ENCODE peak calls at places on chromosomes 16 and 17, in five cellular contexts. One of them, this sample, is unnamed.

GRCh38 chr16:25108054-25108453 is 3.5 kb upstream of the LCMT1 start:
- DNase-seq in thoracic aorta: no peak
- DNase-seq in stimulated activated CD4-positive, alpha-beta T cell treated with anti-CD3 and anti-CD28 coated beads, Interleukin-2, amount 100 ng/mL, for 48 hours: no peak
- DNase-seq in activated CD4-positive, alpha-beta T cell treated with anti-CD3 and anti-CD28 coated beads, Interleukin-2, amount 50 U/mL, for 48 hours: peak; percentile 32
- DNase-seq in BJ: no peak
- DNase-seq in this sample: no peak

GRCh38 chr17:38435795-38436194 is 7.5 kb downstream of the ARHGAP23 start:
- DNase-seq in BJ: no peak
- DNase-seq in stimulated activated CD4-positive, alpha-beta T cell treated with anti-CD3 and anti-CD28 coated beads, Interleukin-2, amount 100 ng/mL, for 48 hours: no peak
- DNase-seq in activated CD4-positive, alpha-beta T cell treated with anti-CD3 and anti-CD28 coated beads, Interleukin-2, amount 50 U/mL, for 48 hours: no peak
- DNase-seq in thoracic aorta: no peak
- DNase-seq in this sample: no peak

GRCh38 chr17:17849147-17849820 is 12.5 kb upstream of the SREBF1 start:
- DNase-seq in stimulated activated CD4-positive, alpha-beta T cell treated with anti-CD3 and anti-CD28 coated beads, Interleukin-2, amount 100 ng/mL, for 48 hours: peak; percentile 80
- DNase-seq in BJ: no peak
- DNase-seq in thoracic aorta: peak; percentile 35
- DNase-seq in activated CD4-positive, alpha-beta T cell treated with anti-CD3 and anti-CD28 coated beads, Interleukin-2, amount 50 U/mL, for 48 hours: peak; percentile 92
- DNase-seq in this sample: no peak

GRCh38 chr17:48760411-48760810 is 31.9 kb upstream of the HOXB13 start:
- DNase-seq in thoracic aorta: no peak
- DNase-seq in BJ: no peak
- DNase-seq in activated CD4-positive, alpha-beta T cell treated with anti-CD3 and anti-CD28 coated beads, Interleukin-2, amount 50 U/mL, for 48 hours: no peak
- DNase-seq in stimulated activated CD4-positive, alpha-beta T cell treated with anti-CD3 and anti-CD28 coated beads, Interleukin-2, amount 100 ng/mL, for 48 hours: no peak
- DNase-seq in this sample: no peak

GRCh38 chr16:69064789-69065313 is 40.6 kb upstream of the HAS3 start:
- DNase-seq in stimulated activated CD4-positive, alpha-beta T cell treated with anti-CD3 and anti-CD28 coated beads, Interleukin-2, amount 100 ng/mL, for 48 hours: no peak
- DNase-seq in BJ: no peak
- DNase-seq in thoracic aorta: no peak
- DNase-seq in activated CD4-positive, alpha-beta T cell treated with anti-CD3 and anti-CD28 coated beads, Interleukin-2, amount 50 U/mL, for 48 hours: no peak
- DNase-seq in this sample: no peak

GRCh38 chr17:50785942-50786570 is 18.7 kb upstream of the ANKRD40CL start:
- DNase-seq in thoracic aorta: no peak
- DNase-seq in stimulated activated CD4-positive, alpha-beta T cell treated with anti-CD3 and anti-CD28 coated beads, Interleukin-2, amount 100 ng/mL, for 48 hours: no peak
- DNase-seq in activated CD4-positive, alpha-beta T cell treated with anti-CD3 and anti-CD28 coated beads, Interleukin-2, amount 50 U/mL, for 48 hours: no peak
- DNase-seq in BJ: peak; percentile 8
- DNase-seq in this sample: peak; percentile 20

GRCh38 chr17:38671939-38672720 is 2.6 kb downstream of the EPOP start:
- DNase-seq in activated CD4-positive, alpha-beta T cell treated with anti-CD3 and anti-CD28 coated beads, Interleukin-2, amount 50 U/mL, for 48 hours: no peak
- DNase-seq in thoracic aorta: no peak
- DNase-seq in BJ: no peak
- DNase-seq in stimulated activated CD4-positive, alpha-beta T cell treated with anti-CD3 and anti-CD28 coated beads, Interleukin-2, amount 100 ng/mL, for 48 hours: no peak
- DNase-seq in this sample: no peak

GRCh38 chr17:76145231-76146052 is 4.4 kb upstream of the FOXJ1 start:
- DNase-seq in BJ: no peak
- DNase-seq in thoracic aorta: no peak
- DNase-seq in stimulated activated CD4-positive, alpha-beta T cell treated with anti-CD3 and anti-CD28 coated beads, Interleukin-2, amount 100 ng/mL, for 48 hours: no peak
- DNase-seq in activated CD4-positive, alpha-beta T cell treated with anti-CD3 and anti-CD28 coated beads, Interleukin-2, amount 50 U/mL, for 48 hours: peak; percentile 43
- DNase-seq in this sample: no peak

GRCh38 chr17:1228752-1229353 is 41.4 kb upstream of the BHLHA9 start:
- DNase-seq in stimulated activated CD4-positive, alpha-beta T cell treated with anti-CD3 and anti-CD28 coated beads, Interleukin-2, amount 100 ng/mL, for 48 hours: no peak
- DNase-seq in thoracic aorta: no peak
- DNase-seq in BJ: no peak
- DNase-seq in activated CD4-positive, alpha-beta T cell treated with anti-CD3 and anti-CD28 coated beads, Interleukin-2, amount 50 U/mL, for 48 hours: no peak
- DNase-seq in this sample: no peak

GRCh38 chr17:39662551-39663339 is 2.4 kb upstream of the TCAP start:
- DNase-seq in stimulated activated CD4-positive, alpha-beta T cell treated with anti-CD3 and anti-CD28 coated beads, Interleukin-2, amount 100 ng/mL, for 48 hours: no peak
- DNase-seq in thoracic aorta: no peak
- DNase-seq in activated CD4-positive, alpha-beta T cell treated with anti-CD3 and anti-CD28 coated beads, Interleukin-2, amount 50 U/mL, for 48 hours: no peak
- DNase-seq in BJ: no peak
- DNase-seq in this sample: no peak

GRCh38 chr17:75472119-75472518 is 15.7 kb downstream of the TMEM94 start:
- DNase-seq in thoracic aorta: no peak
- DNase-seq in BJ: no peak
- DNase-seq in activated CD4-positive, alpha-beta T cell treated with anti-CD3 and anti-CD28 coated beads, Interleukin-2, amount 50 U/mL, for 48 hours: no peak
- DNase-seq in stimulated activated CD4-positive, alpha-beta T cell treated with anti-CD3 and anti-CD28 coated beads, Interleukin-2, amount 100 ng/mL, for 48 hours: no peak
- DNase-seq in this sample: peak; percentile 80

GRCh38 chr17:705011-705410 is 9.6 kb downstream of the VPS53 start:
- DNase-seq in BJ: no peak
- DNase-seq in thoracic aorta: no peak
- DNase-seq in stimulated activated CD4-positive, alpha-beta T cell treated with anti-CD3 and anti-CD28 coated beads, Interleukin-2, amount 100 ng/mL, for 48 hours: no peak
- DNase-seq in activated CD4-positive, alpha-beta T cell treated with anti-CD3 and anti-CD28 coated beads, Interleukin-2, amount 50 U/mL, for 48 hours: no peak
- DNase-seq in this sample: no peak

GRCh38 chr16:67158637-67159600 is 790 bp downstream of the TRADD start:
- DNase-seq in activated CD4-positive, alpha-beta T cell treated with anti-CD3 and anti-CD28 coated beads, Interleukin-2, amount 50 U/mL, for 48 hours: peak; percentile 90
- DNase-seq in BJ: no peak
- DNase-seq in stimulated activated CD4-positive, alpha-beta T cell treated with anti-CD3 and anti-CD28 coated beads, Interleukin-2, amount 100 ng/mL, for 48 hours: peak; percentile 73
- DNase-seq in thoracic aorta: no peak
- DNase-seq in this sample: no peak

GRCh38 chr16:85430523-85431381 is 182.4 kb upstream of the GSE1 start:
- DNase-seq in stimulated activated CD4-positive, alpha-beta T cell treated with anti-CD3 and anti-CD28 coated beads, Interleukin-2, amount 100 ng/mL, for 48 hours: no peak
- DNase-seq in activated CD4-positive, alpha-beta T cell treated with anti-CD3 and anti-CD28 coated beads, Interleukin-2, amount 50 U/mL, for 48 hours: no peak
- DNase-seq in BJ: no peak
- DNase-seq in thoracic aorta: no peak
- DNase-seq in this sample: no peak

GRCh38 chr17:41688641-41689496 is at the start of gene EIF1:
- DNase-seq in BJ: peak; percentile 97
- DNase-seq in stimulated activated CD4-positive, alpha-beta T cell treated with anti-CD3 and anti-CD28 coated beads, Interleukin-2, amount 100 ng/mL, for 48 hours: peak; percentile 100
- DNase-seq in thoracic aorta: peak; percentile 99
- DNase-seq in activated CD4-positive, alpha-beta T cell treated with anti-CD3 and anti-CD28 coated beads, Interleukin-2, amount 50 U/mL, for 48 hours: peak; percentile 100
- DNase-seq in this sample: peak; percentile 98

GRCh38 chr17:50861334-50861676 is 4.8 kb downstream of the TOB1 start:
- DNase-seq in stimulated activated CD4-positive, alpha-beta T cell treated with anti-CD3 and anti-CD28 coated beads, Interleukin-2, amount 100 ng/mL, for 48 hours: no peak
- DNase-seq in thoracic aorta: no peak
- DNase-seq in activated CD4-positive, alpha-beta T cell treated with anti-CD3 and anti-CD28 coated beads, Interleukin-2, amount 50 U/mL, for 48 hours: no peak
- DNase-seq in BJ: no peak
- DNase-seq in this sample: no peak

GRCh38 chr17:14818469-14818868 is 446.7 kb downstream of the PMP22 start:
- DNase-seq in thoracic aorta: no peak
- DNase-seq in stimulated activated CD4-positive, alpha-beta T cell treated with anti-CD3 and anti-CD28 coated beads, Interleukin-2, amount 100 ng/mL, for 48 hours: no peak
- DNase-seq in BJ: no peak
- DNase-seq in activated CD4-positive, alpha-beta T cell treated with anti-CD3 and anti-CD28 coated beads, Interleukin-2, amount 50 U/mL, for 48 hours: no peak
- DNase-seq in this sample: no peak

GRCh38 chr17:42050360-42051012 is at the start of gene C17orf113:
- DNase-seq in stimulated activated CD4-positive, alpha-beta T cell treated with anti-CD3 and anti-CD28 coated beads, Interleukin-2, amount 100 ng/mL, for 48 hours: peak; percentile 30
- DNase-seq in BJ: no peak
- DNase-seq in activated CD4-positive, alpha-beta T cell treated with anti-CD3 and anti-CD28 coated beads, Interleukin-2, amount 50 U/mL, for 48 hours: peak; percentile 48
- DNase-seq in thoracic aorta: no peak
- DNase-seq in this sample: peak; percentile 55

GRCh38 chr17:77828749-77829539 is 129.6 kb upstream of the TNRC6C start:
- DNase-seq in BJ: no peak
- DNase-seq in stimulated activated CD4-positive, alpha-beta T cell treated with anti-CD3 and anti-CD28 coated beads, Interleukin-2, amount 100 ng/mL, for 48 hours: no peak
- DNase-seq in activated CD4-positive, alpha-beta T cell treated with anti-CD3 and anti-CD28 coated beads, Interleukin-2, amount 50 U/mL, for 48 hours: no peak
- DNase-seq in thoracic aorta: no peak
- DNase-seq in this sample: no peak

GRCh38 chr16:19389246-19389645 is 28.4 kb upstream of the TMC5 start:
- DNase-seq in stimulated activated CD4-positive, alpha-beta T cell treated with anti-CD3 and anti-CD28 coated beads, Interleukin-2, amount 100 ng/mL, for 48 hours: peak; percentile 47
- DNase-seq in BJ: no peak
- DNase-seq in thoracic aorta: no peak
- DNase-seq in activated CD4-positive, alpha-beta T cell treated with anti-CD3 and anti-CD28 coated beads, Interleukin-2, amount 50 U/mL, for 48 hours: peak; percentile 59
- DNase-seq in this sample: peak; percentile 12

GRCh38 chr17:28646039-28646754 is 1.2 kb upstream of the BLTP2 start:
- DNase-seq in stimulated activated CD4-positive, alpha-beta T cell treated with anti-CD3 and anti-CD28 coated beads, Interleukin-2, amount 100 ng/mL, for 48 hours: no peak
- DNase-seq in activated CD4-positive, alpha-beta T cell treated with anti-CD3 and anti-CD28 coated beads, Interleukin-2, amount 50 U/mL, for 48 hours: peak; percentile 10
- DNase-seq in BJ: no peak
- DNase-seq in thoracic aorta: no peak
- DNase-seq in this sample: no peak

GRCh38 chr17:45883063-45883462 is 11.3 kb upstream of the MAPT start:
- DNase-seq in BJ: no peak
- DNase-seq in stimulated activated CD4-positive, alpha-beta T cell treated with anti-CD3 and anti-CD28 coated beads, Interleukin-2, amount 100 ng/mL, for 48 hours: no peak
- DNase-seq in activated CD4-positive, alpha-beta T cell treated with anti-CD3 and anti-CD28 coated beads, Interleukin-2, amount 50 U/mL, for 48 hours: no peak
- DNase-seq in thoracic aorta: no peak
- DNase-seq in this sample: no peak

GRCh38 chr17:19346351-19347255 is 15.9 kb downstream of the B9D1 start:
- DNase-seq in BJ: peak; percentile 69
- DNase-seq in thoracic aorta: peak; percentile 83
- DNase-seq in stimulated activated CD4-positive, alpha-beta T cell treated with anti-CD3 and anti-CD28 coated beads, Interleukin-2, amount 100 ng/mL, for 48 hours: no peak
- DNase-seq in activated CD4-positive, alpha-beta T cell treated with anti-CD3 and anti-CD28 coated beads, Interleukin-2, amount 50 U/mL, for 48 hours: no peak
- DNase-seq in this sample: no peak

GRCh38 chr16:8675183-8676159 is 1.1 kb downstream of the ABAT start:
- DNase-seq in thoracic aorta: no peak
- DNase-seq in activated CD4-positive, alpha-beta T cell treated with anti-CD3 and anti-CD28 coated beads, Interleukin-2, amount 50 U/mL, for 48 hours: peak; percentile 64
- DNase-seq in stimulated activated CD4-positive, alpha-beta T cell treated with anti-CD3 and anti-CD28 coated beads, Interleukin-2, amount 100 ng/mL, for 48 hours: peak; percentile 29
- DNase-seq in BJ: no peak
- DNase-seq in this sample: peak; percentile 9

GRCh38 chr17:32588135-32588534 is 101.3 kb downstream of the CDK5R1 start:
- DNase-seq in stimulated activated CD4-positive, alpha-beta T cell treated with anti-CD3 and anti-CD28 coated beads, Interleukin-2, amount 100 ng/mL, for 48 hours: no peak
- DNase-seq in BJ: no peak
- DNase-seq in activated CD4-positive, alpha-beta T cell treated with anti-CD3 and anti-CD28 coated beads, Interleukin-2, amount 50 U/mL, for 48 hours: no peak
- DNase-seq in thoracic aorta: no peak
- DNase-seq in this sample: no peak

GRCh38 chr16:12753203-12754023 is 50.3 kb downstream of the CPPED1 start:
- DNase-seq in stimulated activated CD4-positive, alpha-beta T cell treated with anti-CD3 and anti-CD28 coated beads, Interleukin-2, amount 100 ng/mL, for 48 hours: no peak
- DNase-seq in thoracic aorta: no peak
- DNase-seq in BJ: no peak
- DNase-seq in activated CD4-positive, alpha-beta T cell treated with anti-CD3 and anti-CD28 coated beads, Interleukin-2, amount 50 U/mL, for 48 hours: no peak
- DNase-seq in this sample: no peak

GRCh38 chr16:75105306-75106061 is 11.1 kb downstream of the LDHD start:
- DNase-seq in stimulated activated CD4-positive, alpha-beta T cell treated with anti-CD3 and anti-CD28 coated beads, Interleukin-2, amount 100 ng/mL, for 48 hours: no peak
- DNase-seq in BJ: no peak
- DNase-seq in activated CD4-positive, alpha-beta T cell treated with anti-CD3 and anti-CD28 coated beads, Interleukin-2, amount 50 U/mL, for 48 hours: no peak
- DNase-seq in thoracic aorta: no peak
- DNase-seq in this sample: no peak

GRCh38 chr16:28875134-28876015 is 2.9 kb upstream of the ATP2A1 start:
- DNase-seq in thoracic aorta: no peak
- DNase-seq in BJ: no peak
- DNase-seq in activated CD4-positive, alpha-beta T cell treated with anti-CD3 and anti-CD28 coated beads, Interleukin-2, amount 50 U/mL, for 48 hours: no peak
- DNase-seq in stimulated activated CD4-positive, alpha-beta T cell treated with anti-CD3 and anti-CD28 coated beads, Interleukin-2, amount 100 ng/mL, for 48 hours: no peak
- DNase-seq in this sample: no peak

GRCh38 chr16:47848481-47849109 is 307.2 kb downstream of the ABCC12 start:
- DNase-seq in thoracic aorta: no peak
- DNase-seq in BJ: no peak
- DNase-seq in stimulated activated CD4-positive, alpha-beta T cell treated with anti-CD3 and anti-CD28 coated beads, Interleukin-2, amount 100 ng/mL, for 48 hours: no peak
- DNase-seq in activated CD4-positive, alpha-beta T cell treated with anti-CD3 and anti-CD28 coated beads, Interleukin-2, amount 50 U/mL, for 48 hours: no peak
- DNase-seq in this sample: no peak

GRCh38 chr17:30332057-30332542 is 1.8 kb downstream of the TMIGD1 start:
- DNase-seq in stimulated activated CD4-positive, alpha-beta T cell treated with anti-CD3 and anti-CD28 coated beads, Interleukin-2, amount 100 ng/mL, for 48 hours: no peak
- DNase-seq in BJ: peak; percentile 73
- DNase-seq in thoracic aorta: no peak
- DNase-seq in activated CD4-positive, alpha-beta T cell treated with anti-CD3 and anti-CD28 coated beads, Interleukin-2, amount 50 U/mL, for 48 hours: peak; percentile 65
- DNase-seq in this sample: no peak